ENCODE peak calls at places on chromosomes 7 and 10, in seven cellular contexts. T is K562; X is aorta; U is CD8-positive, alpha-beta memory T cell; L is colonic mucosa; Y is heart left ventricle; O is left lung. F is an unnamed sample. For H3K27me3, the result is how much of the 10 kb centered on the place peaks cover.

GRCh38 chr10:13810536-13810935 is 223.8 kb downstream of the PRPF18 start:
- DNase-seq in T (no peak), X (peak), U (no peak), L (no peak), Y (no peak), O (no peak), F (no peak)

GRCh38 chr7:117171106-117171505 is 151.8 kb downstream of the WNT2 start:
- DNase-seq in T (no peak), X (no peak), U (no peak), L (no peak), Y (no peak), O (no peak), F (no peak)

GRCh38 chr7:73647725-73648592 is 19.7 kb upstream of the VPS37D start:
- DNase-seq in T (no peak), X (no peak), U (peak), L (peak), Y (no peak), O (no peak), F (peak)

GRCh38 chr10:29119374-29119773 is 169.5 kb upstream of the LYZL1 start:
- DNase-seq in T (peak), X (no peak), U (no peak), L (peak), Y (peak), O (no peak), F (peak)

GRCh38 chr10:24513155-24513554 is 210.5 kb downstream of the ARHGAP21 start:
- DNase-seq in T (no peak), X (no peak), U (no peak), L (peak), Y (no peak), O (no peak), F (no peak)

GRCh38 chr7:137007001-137007725 is 138.7 kb downstream of the CHRM2 start:
- DNase-seq in T (no peak), X (no peak), U (no peak), L (no peak), Y (no peak), O (no peak), F (no peak)

GRCh38 chr10:80945267-80945880 is 407.7 kb downstream of the SH2D4B start:
- DNase-seq in T (peak), X (no peak), U (no peak), L (no peak), Y (no peak), O (no peak), F (no peak)

GRCh38 chr7:99955247-99955646 is 20.6 kb downstream of the AZGP1 start:
- DNase-seq in T (no peak), X (no peak), U (no peak), L (peak), Y (no peak), O (no peak), F (no peak)

GRCh38 chr10:23412223-23412622 is 26.7 kb upstream of the OTUD1 start:
- DNase-seq in T (no peak), X (no peak), U (no peak), L (no peak), Y (no peak), O (no peak), F (no peak)

GRCh38 chr7:38908759-38909335 is at the start of gene VPS41:
- DNase-seq in T (peak), X (peak), U (peak), L (peak), Y (peak), O (peak), F (peak)

GRCh38 chr10:37067576-37067975 is 57.8 kb upstream of the ANKRD30A start:
- DNase-seq in T (no peak), X (no peak), U (no peak), L (no peak), Y (no peak), O (no peak), F (no peak)

GRCh38 chr10:95263864-95264226 is 27.0 kb downstream of the PDLIM1 start:
- DNase-seq in T (no peak), X (no peak), U (no peak), L (no peak), Y (no peak), O (no peak), F (no peak)

GRCh38 chr10:62422068-62422590 is 48.0 kb downstream of the ZNF365 start:
- DNase-seq in T (no peak), X (no peak), U (no peak), L (no peak), Y (no peak), O (no peak), F (no peak)

GRCh38 chr7:133642907-133643306 is 390.0 kb downstream of the EXOC4 start:
- DNase-seq in T (no peak), X (no peak), U (no peak), L (no peak), Y (no peak), O (no peak), F (no peak)

GRCh38 chr10:3972460-3973366 is 187.7 kb upstream of the KLF6 start:
- DNase-seq in T (no peak), X (no peak), U (peak), L (no peak), Y (no peak), O (no peak), F (no peak)

GRCh38 chr10:63699785-63700184 is 178.6 kb downstream of the REEP3 start:
- DNase-seq in T (no peak), X (no peak), U (no peak), L (no peak), Y (peak), O (no peak), F (peak)

GRCh38 chr10:50326757-50327701 is 75.7 kb upstream of the ASAH2 start:
- DNase-seq in T (peak), X (no peak), U (no peak), L (no peak), Y (peak), O (no peak), F (no peak)

GRCh38 chr10:73113543-73113942 is 3.3 kb downstream of the NUDT13 start:
- DNase-seq in T (no peak), X (no peak), U (no peak), L (no peak), Y (no peak), O (no peak), F (no peak)

GRCh38 chr7:143300959-143301617 is 12.9 kb downstream of the CASP2 start:
- DNase-seq in T (no peak), X (no peak), U (no peak), L (no peak), Y (no peak), O (no peak), F (no peak)

GRCh38 chr10:49734676-49735075 is 27.4 kb downstream of the OGDHL start:
- DNase-seq in T (no peak), X (no peak), U (no peak), L (peak), Y (no peak), O (no peak), F (no peak)

GRCh38 chr7:134686782-134687181 is 40.1 kb downstream of the BPGM start:
- DNase-seq in T (no peak), X (no peak), U (no peak), L (no peak), Y (no peak), O (no peak), F (no peak)

DNA sequence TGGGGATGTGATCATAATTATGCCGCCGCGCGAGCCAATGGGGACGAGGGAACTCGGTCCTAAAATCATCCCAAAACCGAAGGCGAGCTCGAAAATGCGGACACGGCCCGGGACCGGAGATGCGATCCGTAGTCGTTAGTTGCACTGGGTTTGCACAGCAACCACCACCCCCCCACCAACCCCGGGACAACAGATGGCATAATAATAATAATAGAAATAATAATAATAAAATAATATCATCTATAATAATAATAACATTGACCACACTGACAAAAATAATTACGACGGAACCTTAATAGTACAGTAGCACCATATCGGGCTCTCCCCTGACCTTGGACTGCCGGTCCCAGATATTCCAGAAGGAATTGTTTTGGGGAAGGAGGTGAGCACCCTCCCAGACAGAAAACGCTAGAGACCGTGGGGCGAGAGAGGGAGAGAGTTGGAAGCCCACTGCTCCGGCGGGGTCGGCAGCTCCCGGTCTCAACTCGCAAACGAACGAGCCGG is 1.1 kb upstream of the EMX2 start:
- DNase-seq in T (no peak), X (no peak), U (no peak), L (no peak), Y (no peak), O (no peak), F (no peak)
- H3K27me3 ChIP-seq in T (half or more), X (under half), U (under half), L (half or more), Y (half or more), O (half or more), F (under half)

DNA sequence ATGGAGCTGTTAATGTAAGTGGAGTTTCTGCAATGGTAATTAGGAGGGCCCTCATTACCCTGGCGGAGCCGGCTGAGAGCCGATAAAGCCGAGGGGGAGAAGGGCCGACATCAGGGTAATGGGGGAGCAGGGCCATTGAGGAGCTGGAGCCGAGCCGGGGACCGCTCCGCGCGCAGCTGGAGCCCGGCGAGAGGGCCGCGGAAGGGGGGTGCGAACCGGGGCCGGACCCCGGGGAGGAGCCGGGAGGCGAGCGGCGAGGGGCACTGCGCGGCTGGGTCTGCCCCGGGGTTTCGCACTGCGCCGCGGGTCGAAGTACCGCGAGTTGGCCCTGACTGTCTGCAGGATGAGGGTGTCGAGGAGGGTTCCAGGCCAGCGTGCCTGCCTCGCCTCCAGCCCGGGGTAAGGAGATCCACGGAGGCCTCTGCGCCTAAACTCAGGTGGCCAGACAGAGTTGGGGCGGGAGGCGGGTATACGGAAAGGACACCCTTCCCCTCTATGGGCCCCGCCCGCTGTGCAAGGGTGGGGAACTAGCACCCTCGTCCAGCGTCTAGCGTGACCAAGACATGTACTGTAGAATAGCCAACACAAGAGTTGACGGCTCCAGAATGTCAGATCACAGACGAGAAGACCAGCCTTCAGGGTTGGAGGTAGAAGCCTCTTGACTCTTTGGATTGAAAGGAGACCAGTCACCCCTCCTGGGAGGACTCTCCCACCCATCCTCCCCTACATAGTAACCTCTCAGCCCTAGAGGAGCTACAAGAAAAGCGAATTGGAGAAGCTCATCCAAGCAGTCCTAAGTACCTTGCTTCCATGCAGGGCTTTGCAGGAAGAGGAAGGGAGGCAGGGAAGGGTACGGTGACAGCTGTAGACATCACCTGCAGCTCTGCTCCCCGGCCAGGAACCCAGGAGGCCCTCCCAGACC is 55.2 kb upstream of the LBX1 start:
- DNase-seq in T (no peak), X (no peak), U (no peak), L (no peak), Y (no peak), O (no peak), F (no peak)
- H3K4me3 ChIP-seq in T (no peak), X (no peak), U (no peak), L (no peak), Y (peak), O (no peak), F (no peak)

DNA sequence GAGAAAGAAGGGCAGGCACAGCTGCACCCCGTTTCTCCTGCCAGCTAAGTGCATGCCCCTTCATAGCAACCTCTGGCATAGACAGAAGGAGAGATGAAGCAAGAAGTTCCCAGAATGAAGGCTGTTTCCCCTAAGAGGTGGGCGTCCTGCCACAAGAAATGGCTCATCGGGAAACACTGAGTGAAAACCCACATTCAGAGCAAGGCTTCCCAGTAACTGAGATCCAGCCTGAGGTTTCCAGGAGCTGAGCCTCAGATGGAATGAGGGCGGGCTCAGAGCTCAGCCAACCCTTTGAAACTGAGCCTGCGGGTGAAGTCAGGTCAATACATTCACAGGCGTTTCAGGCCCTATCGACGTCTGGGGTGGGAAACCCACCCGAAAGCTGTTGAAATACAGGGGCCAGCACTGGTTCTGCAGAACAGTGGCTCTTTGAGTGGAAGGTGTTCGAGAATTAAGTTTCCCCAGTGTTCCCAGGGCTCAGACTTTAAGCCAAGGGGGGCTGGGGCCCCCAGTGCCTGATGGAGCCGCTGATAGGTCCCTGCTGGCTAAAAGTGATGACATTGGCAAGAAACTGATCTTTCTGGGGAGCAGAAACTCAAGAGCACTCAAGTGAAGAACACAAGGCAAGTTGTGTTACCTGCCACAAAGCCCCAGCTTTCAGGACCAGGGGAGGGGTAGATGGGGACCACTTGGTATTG is 510.2 kb downstream of the RPS24 start:
- DNase-seq in T (no peak), X (peak), U (no peak), L (peak), Y (peak), O (peak), F (peak)
- H3K27ac ChIP-seq in T (no peak), X (no peak), U (no peak), L (peak), Y (peak), O (peak), F (peak)

DNA sequence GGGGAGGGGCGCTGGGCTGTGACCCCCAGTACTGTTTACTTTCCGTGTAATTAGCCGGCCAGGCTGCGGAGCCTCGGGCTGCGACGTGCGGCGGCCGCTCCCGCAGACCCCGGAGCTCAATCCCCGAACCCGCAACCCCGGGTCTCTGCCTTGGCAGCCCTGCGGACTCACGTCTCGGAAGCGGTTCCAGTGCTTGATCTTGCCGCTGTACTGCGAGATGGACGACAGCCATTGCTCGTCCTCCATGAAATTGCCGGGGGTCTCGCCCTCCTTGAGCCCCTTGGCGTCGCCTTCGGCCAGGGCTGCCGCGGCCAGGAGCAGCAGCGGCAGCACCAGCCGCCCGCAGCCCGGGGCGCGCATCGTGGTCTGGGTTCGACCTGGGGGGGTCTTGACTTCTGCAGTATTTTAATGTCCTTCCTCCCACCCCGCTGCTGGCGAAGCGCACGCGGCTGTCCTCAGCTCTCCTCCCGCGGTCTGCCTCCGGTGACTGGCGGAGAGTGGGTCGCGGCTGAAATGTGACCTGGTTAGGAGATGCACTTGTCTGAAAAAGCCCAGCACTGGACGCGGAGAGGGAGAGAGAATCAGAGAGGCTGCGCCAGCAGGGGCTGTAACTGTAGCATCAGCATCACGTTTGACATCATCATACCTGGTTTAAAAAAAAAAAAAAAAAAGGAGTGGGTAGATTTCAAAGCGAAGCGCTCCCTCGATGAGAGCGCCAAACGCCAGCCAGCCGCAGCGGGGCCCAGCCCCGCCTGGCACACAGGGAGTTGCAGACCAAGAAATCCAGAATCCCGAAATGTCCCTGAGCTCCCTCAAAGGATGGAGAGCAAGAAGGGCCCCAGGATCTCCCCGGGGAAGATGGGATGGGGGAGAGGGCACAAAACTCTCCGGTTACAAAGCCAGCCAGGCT is at the start of gene SPOCK2:
- DNase-seq in T (no peak), X (no peak), U (peak), L (no peak), Y (no peak), O (no peak), F (no peak)
- H3K27me3 ChIP-seq in T (under half), X (under half), U (under half), L (under half), Y (under half), O (under half), F (under half)

DNA sequence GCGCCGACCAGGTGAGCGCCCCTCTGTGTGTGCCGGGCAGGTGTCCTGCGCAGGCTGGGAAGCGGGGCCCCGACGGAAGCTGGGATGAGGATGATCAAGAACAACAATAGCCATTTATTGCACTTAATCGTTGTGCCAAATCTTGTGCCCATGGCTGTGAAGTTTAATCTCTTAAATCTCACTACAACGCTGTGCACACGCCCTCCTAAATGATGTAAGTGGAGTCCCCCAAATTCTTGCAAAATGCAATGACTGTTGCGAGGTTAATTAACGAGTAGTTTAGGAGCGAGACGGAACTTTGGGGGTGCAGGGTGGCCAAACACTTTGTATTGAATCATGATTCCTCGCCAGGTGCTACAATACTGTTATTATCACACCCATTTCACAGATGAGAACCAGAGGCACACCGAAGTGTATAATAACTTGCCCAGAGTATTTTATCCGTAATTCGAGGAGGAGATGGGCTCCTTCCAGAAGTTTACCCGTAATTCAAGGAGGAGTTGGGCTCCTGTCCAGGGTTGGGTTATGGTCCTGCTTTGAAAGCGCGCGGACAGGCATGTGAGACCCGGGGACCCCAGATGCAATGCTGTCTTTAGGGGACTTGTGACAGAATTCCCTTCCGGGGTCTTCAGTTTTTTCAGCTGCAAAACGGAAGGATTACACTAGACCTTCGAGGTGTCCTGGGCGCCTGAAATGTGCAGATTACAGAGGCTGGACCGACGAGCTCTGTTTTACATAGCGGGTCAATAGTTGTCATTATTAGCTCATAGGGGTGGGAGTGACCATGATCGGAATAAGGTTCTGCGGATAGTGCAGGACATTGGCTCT is 1.0 kb downstream of the FFAR4 start:
- DNase-seq in T (no peak), X (no peak), U (no peak), L (no peak), Y (no peak), O (no peak), F (no peak)
- H3K4me3 ChIP-seq in T (no peak), X (no peak), U (no peak), L (peak), Y (no peak), O (peak), F (no peak)

GRCh38 chr10:128661404-128662197 is 535.4 kb upstream of the MKI67 start:
- DNase-seq in T (no peak), X (no peak), U (no peak), L (peak), Y (no peak), O (no peak), F (no peak)

GRCh38 chr10:128660726-128661125 is 534.5 kb upstream of the MKI67 start:
- DNase-seq in T (peak), X (no peak), U (no peak), L (no peak), Y (no peak), O (no peak), F (no peak)

GRCh38 chr10:128662520-128662919 is 536.3 kb upstream of the MKI67 start:
- DNase-seq in T (no peak), X (no peak), U (no peak), L (no peak), Y (no peak), O (no peak), F (no peak)

DNA sequence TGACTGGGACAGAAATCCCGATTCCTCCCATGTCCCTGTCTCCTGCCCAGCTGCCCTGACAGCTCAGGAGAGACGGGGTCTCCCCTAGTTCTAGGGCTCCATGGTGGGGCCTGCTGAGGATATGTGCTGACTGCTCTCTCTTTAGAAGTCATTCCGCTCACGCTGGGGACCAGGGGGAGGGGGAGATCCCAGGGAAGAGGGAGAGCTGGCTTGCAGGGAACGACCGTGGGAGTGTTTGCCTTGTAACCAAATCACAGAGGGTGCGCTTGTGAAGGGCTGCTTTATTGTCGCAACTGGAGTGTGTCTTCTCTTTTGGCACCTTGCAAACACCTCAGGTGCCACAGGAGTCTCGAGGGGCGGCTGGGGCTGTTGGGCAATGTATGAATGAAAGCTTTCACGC is 531.3 kb upstream of the MKI67 start:
- DNase-seq in T (no peak), X (no peak), U (no peak), L (no peak), Y (no peak), O (no peak), F (no peak)
- H3K27ac ChIP-seq in T (no peak), X (no peak), U (no peak), L (no peak), Y (no peak), O (no peak), F (no peak)